ENCODE peak calls at places on chromosomes 12 and 14, in six cellular contexts. Y is H9, S is neuronal stem cell, H is mesendoderm, P is H1, D is IMR-90. G is an unnamed sample.

GRCh38 chr14:96245710-96246534 is 10.1 kb upstream of the BDKRB1 start:
- DNase-seq in H (no peak), Y (no peak), P (no peak), S (no peak), D (peak), G (peak)

GRCh38 chr14:80522936-80523335 is 311.6 kb upstream of the DIO2 start:
- DNase-seq in S (no peak), Y (no peak), H (no peak), P (no peak), D (peak), G (peak)

GRCh38 chr12:24617471-24617870 is 331.4 kb downstream of the BCAT1 start:
- DNase-seq in P (no peak), Y (no peak), S (no peak), D (peak), H (peak), G (peak)

GRCh38 chr12:82635263-82635662 is 51.4 kb upstream of the TMTC2 start:
- DNase-seq in P (no peak), S (no peak), D (no peak), Y (no peak), H (no peak), G (no peak)

GRCh38 chr14:105739331-105740102 is 213.1 kb downstream of the TMEM121 start:
- DNase-seq in D (no peak), Y (no peak), H (no peak), P (no peak), S (no peak), G (no peak)

GRCh38 chr14:72894623-72895378 is 900 bp upstream of the DPF3 start:
- DNase-seq in D (no peak), S (peak), Y (peak), H (peak), P (peak), G (peak)

GRCh38 chr12:29519585-29520182 is 22.2 kb upstream of the OVCH1 start:
- DNase-seq in S (peak), D (peak), P (no peak), Y (no peak), H (peak), G (peak)

GRCh38 chr14:77882631-77883030 is 82.7 kb downstream of the ADCK1 start:
- DNase-seq in Y (no peak), H (peak), D (no peak), S (no peak), P (no peak), G (peak)

GRCh38 chr12:131087991-131088700 is 134.4 kb downstream of the ADGRD1 start:
- DNase-seq in P (peak), H (no peak), Y (peak), D (no peak), S (no peak), G (no peak)

GRCh38 chr12:46531804-46532203 is 159.2 kb upstream of the SLC38A2 start:
- DNase-seq in S (no peak), H (no peak), Y (no peak), D (no peak), P (no peak), G (no peak)

GRCh38 chr12:106090586-106091411 is 48.0 kb downstream of the NUAK1 start:
- DNase-seq in S (no peak), Y (no peak), H (no peak), D (peak), P (no peak), G (peak)

GRCh38 chr14:72439707-72440106 is 454.2 kb downstream of the DPF3 start:
- DNase-seq in D (no peak), S (no peak), P (no peak), Y (no peak), H (no peak), G (no peak)

GRCh38 chr12:91179315-91179714 is 3.3 kb downstream of the DCN start:
- DNase-seq in S (no peak), P (no peak), Y (no peak), H (no peak), D (peak), G (no peak)

GRCh38 chr12:104752883-104753282 is 205.2 kb downstream of the SLC41A2 start:
- DNase-seq in D (no peak), Y (peak), P (no peak), S (no peak), H (no peak), G (no peak)

GRCh38 chr12:132596016-132596415 is 14.4 kb downstream of the LRCOL1 start:
- DNase-seq in D (peak), Y (no peak), H (peak), P (no peak), S (no peak), G (peak)

GRCh38 chr14:92437729-92438280 is 75.8 kb upstream of the RIN3 start:
- DNase-seq in Y (no peak), D (no peak), H (no peak), S (no peak), P (no peak), G (no peak)

GRCh38 chr12:77830502-77830901 is at the start of gene NAV3:
- DNase-seq in Y (no peak), S (no peak), P (no peak), D (no peak), H (no peak), G (no peak)

GRCh38 chr14:24952851-24953666 is 96.9 kb downstream of the STXBP6 start:
- DNase-seq in P (no peak), S (no peak), D (peak), Y (peak), H (peak), G (no peak)

GRCh38 chr12:99732121-99732520 is 84.6 kb downstream of the GARIN6 start:
- DNase-seq in H (no peak), P (no peak), S (no peak), D (no peak), Y (no peak), G (no peak)

GRCh38 chr14:41062826-41063225 is 543.9 kb upstream of the LRFN5 start:
- DNase-seq in Y (no peak), P (no peak), D (peak), H (no peak), S (no peak), G (peak)

GRCh38 chr12:18261906-18262305 is 588 bp downstream of the PIK3C2G start:
- DNase-seq in P (no peak), S (no peak), D (no peak), H (no peak), Y (no peak), G (no peak)

GRCh38 chr12:111761099-111761498 is 5.6 kb upstream of the ALDH2 start:
- DNase-seq in Y (no peak), D (no peak), H (no peak), S (no peak), P (no peak), G (no peak)

GRCh38 chr12:126772171-126772864 is 1494.7 kb upstream of the TMEM132C start:
- DNase-seq in H (peak), S (no peak), P (no peak), D (peak), Y (no peak), G (no peak)

GRCh38 chr14:61557854-61558253 is 137.5 kb upstream of the HIF1A start:
- DNase-seq in D (no peak), P (no peak), H (no peak), Y (no peak), S (no peak), G (no peak)

GRCh38 chr14:105248368-105249174 is at the start of gene BTBD6:
- DNase-seq in S (peak), D (peak), Y (peak), P (peak), H (peak), G (peak)

GRCh38 chr12:79119796-79120195 is 255.2 kb downstream of the SYT1 start:
- DNase-seq in H (peak), P (no peak), Y (peak), S (peak), D (no peak), G (no peak)

GRCh38 chr14:101732128-101732527 is 29.4 kb upstream of the PPP2R5C start:
- DNase-seq in H (no peak), P (no peak), Y (no peak), S (no peak), D (no peak), G (no peak)

GRCh38 chr12:15423629-15424028 is 101.3 kb downstream of the PTPRO start:
- DNase-seq in Y (no peak), S (no peak), H (peak), P (no peak), D (no peak), G (no peak)

GRCh38 chr12:115872212-115872611 is 405.3 kb downstream of the MED13L start:
- DNase-seq in Y (no peak), H (peak), S (no peak), D (no peak), P (no peak), G (no peak)

GRCh38 chr12:59972941-59973340 is 377.1 kb downstream of the SLC16A7 start:
- DNase-seq in Y (no peak), D (peak), H (peak), P (no peak), S (no peak), G (peak)

GRCh38 chr12:109944975-109945374 is 44.9 kb downstream of the TCHP start:
- DNase-seq in H (peak), P (peak), S (peak), D (peak), Y (peak), G (peak)

GRCh38 chr14:93954900-93955891 is 21.2 kb downstream of the ASB2 start:
- DNase-seq in P (no peak), S (no peak), D (no peak), Y (no peak), H (no peak), G (no peak)

GRCh38 chr12:38736821-38737220 is 168.6 kb downstream of the CPNE8 start:
- DNase-seq in D (no peak), H (no peak), Y (no peak), P (no peak), S (no peak), G (no peak)

GRCh38 chr14:96351986-96352385 is 11.2 kb downstream of the ATG2B start:
- DNase-seq in D (peak), P (no peak), Y (no peak), H (no peak), S (no peak), G (peak)

GRCh38 chr12:45122776-45123380 is 72.0 kb upstream of the DBX2 start:
- DNase-seq in D (peak), Y (no peak), H (peak), P (no peak), S (peak), G (peak)

GRCh38 chr14:99128185-99128584 is 143.8 kb downstream of the BCL11B start:
- DNase-seq in Y (no peak), S (no peak), D (no peak), P (no peak), H (no peak), G (no peak)

GRCh38 chr12:53940448-53941014 is 1.9 kb downstream of the HOXC13 start:
- DNase-seq in P (peak), D (no peak), Y (no peak), S (no peak), H (no peak), G (no peak)

GRCh38 chr12:53939141-53940108 is 794 bp downstream of the HOXC13 start:
- DNase-seq in P (peak), D (no peak), Y (peak), H (peak), S (no peak), G (peak)

GRCh38 chr12:53941750-53942149 is 3.1 kb downstream of the HOXC13 start:
- DNase-seq in H (no peak), D (no peak), Y (no peak), P (peak), S (no peak), G (no peak)

GRCh38 chr12:53942467-53942997 is 3.9 kb downstream of the HOXC13 start:
- DNase-seq in P (no peak), S (no peak), H (no peak), D (no peak), Y (no peak), G (no peak)

GRCh38 chr12:53941187-53941586 is 2.6 kb downstream of the HOXC13 start:
- DNase-seq in S (no peak), D (no peak), H (no peak), Y (no peak), P (peak), G (no peak)
- H2AK5ac ChIP-seq in S (no peak), D (no peak), H (no peak), Y (no peak), P (no peak), G (no peak)

GRCh38 chr12:41968661-41969060 is 176.0 kb downstream of the GXYLT1 start:
- DNase-seq in H (no peak), S (no peak), D (no peak), P (no peak), Y (no peak), G (no peak)
- H2BK15ac ChIP-seq in H (no peak), S (no peak), D (no peak), P (no peak), Y (no peak), G (no peak)

GRCh38 chr12:22118206-22118605 is 72.2 kb downstream of the CMAS start:
- DNase-seq in H (no peak), S (no peak), D (no peak), Y (no peak), P (no peak), G (no peak)
- H2AK5ac ChIP-seq in H (no peak), S (no peak), D (no peak), Y (no peak), P (no peak), G (no peak)

GRCh38 chr12:65525501-65526141 is 247.1 kb downstream of the MSRB3 start:
- DNase-seq in D (peak), Y (no peak), S (no peak), H (no peak), P (no peak), G (peak)

GRCh38 chr12:65522956-65523857 is 244.7 kb downstream of the MSRB3 start:
- DNase-seq in P (no peak), D (peak), H (no peak), S (no peak), Y (no peak), G (peak)

GRCh38 chr12:65526311-65526710 is 247.8 kb downstream of the MSRB3 start:
- DNase-seq in S (no peak), H (no peak), Y (no peak), P (no peak), D (peak), G (no peak)

GRCh38 chr12:65528127-65528526 is 249.6 kb downstream of the MSRB3 start:
- DNase-seq in D (no peak), Y (no peak), H (no peak), P (no peak), S (no peak), G (no peak)

GRCh38 chr12:65524666-65525065 is 246.2 kb downstream of the MSRB3 start:
- DNase-seq in Y (no peak), H (no peak), S (no peak), D (peak), P (no peak), G (peak)
- H2BK15ac ChIP-seq in Y (no peak), H (no peak), S (no peak), D (no peak), P (no peak), G (no peak)

DNA sequence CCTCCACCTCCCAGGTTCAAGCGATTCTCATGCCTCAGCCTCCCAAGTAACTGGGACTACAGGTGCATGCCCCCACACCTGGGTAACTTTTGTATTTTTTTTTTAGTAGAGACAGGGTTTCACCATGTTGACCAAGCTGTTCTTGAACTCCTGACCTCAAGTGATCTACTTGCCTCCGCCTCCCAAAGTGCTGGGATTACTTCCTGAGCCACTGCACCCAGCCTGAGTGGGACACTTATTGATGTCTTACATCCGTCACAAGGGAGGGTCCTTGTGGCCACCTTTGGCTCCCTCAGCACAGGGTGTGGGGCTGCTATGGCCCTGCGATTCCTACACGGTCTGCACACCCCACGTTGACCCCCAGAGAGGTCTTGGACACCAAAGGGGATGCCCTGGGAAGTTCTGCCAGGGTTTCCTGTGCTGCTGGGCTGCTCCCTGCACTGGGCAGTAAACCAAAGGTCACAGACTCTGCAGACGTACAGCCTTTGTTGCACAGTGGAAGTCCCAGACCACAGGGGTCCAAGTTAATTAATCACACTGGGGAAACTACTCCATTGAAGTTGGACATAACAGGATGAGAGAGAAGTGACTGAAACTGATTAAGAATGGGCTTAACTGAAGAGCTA is 95.7 kb downstream of the SAMD4A start:
- DNase-seq in D (no peak), P (no peak), Y (no peak), S (peak), H (no peak), G (no peak)
- H2AK5ac ChIP-seq in D (no peak), P (no peak), Y (no peak), S (no peak), H (no peak), G (peak)

GRCh38 chr14:68606644-68607043 is 186.2 kb downstream of the ZFP36L1 start:
- DNase-seq in H (no peak), P (no peak), D (no peak), Y (no peak), S (no peak), G (no peak)

GRCh38 chr14:68602507-68602906 is 190.4 kb downstream of the ZFP36L1 start:
- DNase-seq in Y (no peak), H (no peak), P (no peak), S (no peak), D (no peak), G (no peak)

GRCh38 chr14:68604361-68604730 is 188.5 kb downstream of the ZFP36L1 start:
- DNase-seq in Y (no peak), P (no peak), H (no peak), D (no peak), S (no peak), G (no peak)

GRCh38 chr14:68604822-68605221 is 188.0 kb downstream of the ZFP36L1 start:
- DNase-seq in P (no peak), H (no peak), D (no peak), S (no peak), Y (no peak), G (no peak)

DNA sequence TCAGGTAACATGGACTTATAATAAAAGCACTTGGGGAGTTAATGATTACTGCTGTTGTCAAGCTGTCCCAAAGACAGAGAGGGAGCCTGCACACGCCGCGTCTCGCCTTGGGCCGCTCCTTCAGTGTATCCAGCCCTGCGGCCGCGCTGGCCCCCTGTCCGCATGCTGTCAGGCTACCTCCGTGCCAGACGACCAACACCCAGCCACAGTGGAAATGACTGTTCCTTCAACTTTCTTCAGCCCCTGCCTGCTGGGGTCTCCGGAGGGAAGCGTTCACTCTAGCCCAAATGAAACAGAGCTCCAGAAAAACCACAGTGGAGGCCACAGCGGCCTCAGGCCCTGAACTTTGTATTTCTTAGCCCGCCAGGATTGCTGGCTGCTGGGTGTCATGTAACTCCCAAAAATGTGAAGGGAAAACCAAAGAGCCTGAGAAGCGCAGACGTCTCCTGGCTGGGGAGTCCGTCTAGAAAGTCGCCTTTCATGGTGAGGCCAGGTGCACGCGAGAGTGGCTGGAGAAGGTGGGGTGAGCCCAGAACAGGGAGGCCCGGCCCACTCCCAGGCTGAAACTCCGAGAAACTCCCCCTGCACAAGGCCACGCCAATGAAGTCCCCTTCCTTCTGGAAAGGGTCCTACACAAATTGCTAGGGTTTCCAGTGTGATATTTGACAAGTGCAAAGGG is 189.0 kb downstream of the ZFP36L1 start:
- DNase-seq in P (no peak), S (no peak), Y (no peak), H (no peak), D (no peak), G (no peak)
- H2BK15ac ChIP-seq in P (peak), S (no peak), Y (no peak), H (no peak), D (no peak), G (peak)

GRCh38 chr12:55843431-55843830 is 695 bp upstream of the MMP19 start:
- DNase-seq in D (no peak), P (no peak), Y (peak), S (no peak), H (no peak), G (no peak)

GRCh38 chr12:55847603-55848329 is 5.0 kb upstream of the MMP19 start:
- DNase-seq in P (no peak), H (no peak), S (no peak), D (peak), Y (no peak), G (peak)

GRCh38 chr12:55845785-55846496 is 3.2 kb upstream of the MMP19 start:
- DNase-seq in H (no peak), P (no peak), Y (no peak), S (no peak), D (no peak), G (no peak)

GRCh38 chr12:55847033-55847432 is 4.3 kb upstream of the MMP19 start:
- DNase-seq in S (no peak), P (no peak), H (no peak), D (peak), Y (no peak), G (peak)

GRCh38 chr12:55845349-55845748 is 2.6 kb upstream of the MMP19 start:
- DNase-seq in S (no peak), P (no peak), Y (no peak), H (no peak), D (no peak), G (no peak)
- H2AK5ac ChIP-seq in S (no peak), P (no peak), Y (no peak), H (no peak), D (peak), G (no peak)

G was measured in mesenchymal stem cell.